ENCODE peak calls at places on chromosomes 5 and 9, in seven cellular contexts. One of them, this sample, is unnamed.
A peak's percentile ranks its signal among the peaks of the same experiment; 100 is the strongest.

GRCh38 chr9:101429736-101430135 is 5.8 kb downstream of the ALDOB start:
- DNase-seq in spleen: no peak
- DNase-seq in colonic mucosa: no peak
- DNase-seq in brain microvascular endothelial cell: no peak
- DNase-seq in Panc1: no peak
- DNase-seq in lung: no peak
- DNase-seq in tibial artery: no peak
- DNase-seq in this sample: no peak

GRCh38 chr9:21770877-21771560 is 31.4 kb upstream of the MTAP start:
- DNase-seq in spleen: no peak
- DNase-seq in colonic mucosa: no peak
- DNase-seq in brain microvascular endothelial cell: peak; percentile 80
- DNase-seq in Panc1: no peak
- DNase-seq in lung: no peak
- DNase-seq in tibial artery: no peak
- DNase-seq in this sample: no peak

GRCh38 chr9:69317894-69318293 is 7.1 kb upstream of the ENTREP1 start:
- DNase-seq in spleen: no peak
- DNase-seq in colonic mucosa: no peak
- DNase-seq in brain microvascular endothelial cell: no peak
- DNase-seq in Panc1: no peak
- DNase-seq in lung: no peak
- DNase-seq in tibial artery: no peak
- DNase-seq in this sample: no peak

GRCh38 chr9:89407070-89407469 is 88.8 kb downstream of the SECISBP2 start:
- DNase-seq in spleen: no peak
- DNase-seq in colonic mucosa: no peak
- DNase-seq in brain microvascular endothelial cell: no peak
- DNase-seq in Panc1: no peak
- DNase-seq in lung: no peak
- DNase-seq in tibial artery: no peak
- DNase-seq in this sample: no peak

GRCh38 chr9:113151696-113152630 is 1.2 kb downstream of the SLC31A2 start:
- DNase-seq in spleen: no peak
- DNase-seq in colonic mucosa: no peak
- DNase-seq in brain microvascular endothelial cell: no peak
- DNase-seq in Panc1: no peak
- DNase-seq in lung: no peak
- DNase-seq in tibial artery: peak; percentile 39
- DNase-seq in this sample: no peak

GRCh38 chr9:35103660-35104191 is 795 bp upstream of the STOML2 start:
- DNase-seq in spleen: no peak
- DNase-seq in colonic mucosa: no peak
- DNase-seq in brain microvascular endothelial cell: no peak
- DNase-seq in Panc1: no peak
- DNase-seq in lung: no peak
- DNase-seq in tibial artery: no peak
- DNase-seq in this sample: no peak

GRCh38 chr5:16791036-16791705 is 144.9 kb downstream of the MYO10 start:
- DNase-seq in spleen: no peak
- DNase-seq in colonic mucosa: peak; percentile 57
- DNase-seq in brain microvascular endothelial cell: peak; percentile 53
- DNase-seq in Panc1: peak; percentile 62
- DNase-seq in lung: no peak
- DNase-seq in tibial artery: no peak
- DNase-seq in this sample: no peak

GRCh38 chr9:129696803-129697110 is 31.3 kb downstream of the PRRX2 start:
- DNase-seq in spleen: no peak
- DNase-seq in colonic mucosa: no peak
- DNase-seq in brain microvascular endothelial cell: no peak
- DNase-seq in Panc1: no peak
- DNase-seq in lung: no peak
- DNase-seq in tibial artery: no peak
- DNase-seq in this sample: no peak

GRCh38 chr9:136329211-136329627 is 1.9 kb downstream of the GPSM1 start:
- DNase-seq in spleen: no peak
- DNase-seq in colonic mucosa: no peak
- DNase-seq in brain microvascular endothelial cell: no peak
- DNase-seq in Panc1: no peak
- DNase-seq in lung: no peak
- DNase-seq in tibial artery: no peak
- DNase-seq in this sample: no peak

GRCh38 chr5:90548069-90548593 is 10.5 kb upstream of the ADGRV1 start:
- DNase-seq in spleen: no peak
- DNase-seq in colonic mucosa: peak; percentile 79
- DNase-seq in brain microvascular endothelial cell: peak; percentile 14
- DNase-seq in Panc1: no peak
- DNase-seq in lung: peak; percentile 78
- DNase-seq in tibial artery: no peak
- DNase-seq in this sample: no peak

GRCh38 chr5:84430863-84431663 is 46.4 kb upstream of the EDIL3 start:
- DNase-seq in spleen: no peak
- DNase-seq in colonic mucosa: no peak
- DNase-seq in brain microvascular endothelial cell: no peak
- DNase-seq in Panc1: no peak
- DNase-seq in lung: no peak
- DNase-seq in tibial artery: no peak
- DNase-seq in this sample: no peak

GRCh38 chr9:71210326-71210725 is 88.9 kb upstream of the TRPM3 start:
- DNase-seq in spleen: no peak
- DNase-seq in colonic mucosa: no peak
- DNase-seq in brain microvascular endothelial cell: no peak
- DNase-seq in Panc1: no peak
- DNase-seq in lung: no peak
- DNase-seq in tibial artery: no peak
- DNase-seq in this sample: no peak

GRCh38 chr9:107174441-107174840 is 108.6 kb upstream of the RAD23B start:
- DNase-seq in spleen: no peak
- DNase-seq in colonic mucosa: no peak
- DNase-seq in brain microvascular endothelial cell: peak; percentile 20
- DNase-seq in Panc1: no peak
- DNase-seq in lung: no peak
- DNase-seq in tibial artery: no peak
- DNase-seq in this sample: no peak

GRCh38 chr9:20292002-20292401 is 330.3 kb downstream of the MLLT3 start:
- DNase-seq in spleen: no peak
- DNase-seq in colonic mucosa: no peak
- DNase-seq in brain microvascular endothelial cell: peak; percentile 22
- DNase-seq in Panc1: no peak
- DNase-seq in lung: no peak
- DNase-seq in tibial artery: no peak
- DNase-seq in this sample: no peak

GRCh38 chr9:36141288-36141687 is 4.8 kb downstream of the GLIPR2 start:
- DNase-seq in spleen: peak; percentile 74
- DNase-seq in colonic mucosa: no peak
- DNase-seq in brain microvascular endothelial cell: no peak
- DNase-seq in Panc1: no peak
- DNase-seq in lung: no peak
- DNase-seq in tibial artery: no peak
- DNase-seq in this sample: no peak

GRCh38 chr5:157248771-157249475 is 17.0 kb upstream of the CYFIP2 start:
- DNase-seq in spleen: no peak
- DNase-seq in colonic mucosa: peak; percentile 49
- DNase-seq in brain microvascular endothelial cell: no peak
- DNase-seq in Panc1: no peak
- DNase-seq in lung: no peak
- DNase-seq in tibial artery: no peak
- DNase-seq in this sample: no peak

GRCh38 chr5:157247267-157247666 is 18.7 kb upstream of the CYFIP2 start:
- DNase-seq in spleen: no peak
- DNase-seq in colonic mucosa: no peak
- DNase-seq in brain microvascular endothelial cell: no peak
- DNase-seq in Panc1: no peak
- DNase-seq in lung: no peak
- DNase-seq in tibial artery: no peak
- DNase-seq in this sample: no peak

GRCh38 chr5:157253547-157253946 is 12.4 kb upstream of the CYFIP2 start:
- DNase-seq in spleen: no peak
- DNase-seq in colonic mucosa: peak; percentile 59
- DNase-seq in brain microvascular endothelial cell: peak; percentile 55
- DNase-seq in Panc1: peak; percentile 39
- DNase-seq in lung: peak; percentile 55
- DNase-seq in tibial artery: peak; percentile 42
- DNase-seq in this sample: no peak

GRCh38 chr5:157258450-157258849 is 7.5 kb upstream of the CYFIP2 start:
- DNase-seq in spleen: no peak
- DNase-seq in colonic mucosa: no peak
- DNase-seq in brain microvascular endothelial cell: no peak
- DNase-seq in Panc1: no peak
- DNase-seq in lung: no peak
- DNase-seq in tibial artery: no peak
- DNase-seq in this sample: no peak

GRCh38 chr5:157252741-157253465 is 13.0 kb upstream of the CYFIP2 start:
- DNase-seq in spleen: peak; percentile 80
- DNase-seq in colonic mucosa: no peak
- DNase-seq in brain microvascular endothelial cell: peak; percentile 44
- DNase-seq in Panc1: no peak
- DNase-seq in lung: no peak
- DNase-seq in tibial artery: no peak
- DNase-seq in this sample: no peak
- H3K4me3 ChIP-seq in spleen: no peak overlapping the region
- H3K4me3 ChIP-seq in colonic mucosa: no peak overlapping the region
- H3K4me3 ChIP-seq in brain microvascular endothelial cell: no peak overlapping the region
- H3K4me3 ChIP-seq in Panc1: no peak overlapping the region
- H3K4me3 ChIP-seq in lung: no peak overlapping the region
- H3K4me3 ChIP-seq in tibial artery: no peak overlapping the region
- H3K4me3 ChIP-seq in this sample: peak overlapping the region; percentile 34

GRCh38 chr9:2765250-2765880 is 48.1 kb downstream of the KCNV2 start:
- DNase-seq in spleen: no peak
- DNase-seq in colonic mucosa: no peak
- DNase-seq in brain microvascular endothelial cell: no peak
- DNase-seq in Panc1: no peak
- DNase-seq in lung: no peak
- DNase-seq in tibial artery: no peak
- DNase-seq in this sample: no peak
- TF ChIP-seq CTCF in spleen: no peak
- TF ChIP-seq CTCF in colonic mucosa: no peak
- TF ChIP-seq CTCF in brain microvascular endothelial cell: no peak
- TF ChIP-seq CTCF in Panc1: no peak
- TF ChIP-seq CTCF in lung: no peak
- TF ChIP-seq CTCF in tibial artery: no peak
- TF ChIP-seq CTCF in this sample: no peak

GRCh38 chr5:131209175-131209505 is 38.4 kb downstream of the LYRM7 start:
- DNase-seq in spleen: no peak
- DNase-seq in colonic mucosa: no peak
- DNase-seq in brain microvascular endothelial cell: no peak
- DNase-seq in Panc1: no peak
- DNase-seq in lung: no peak
- DNase-seq in tibial artery: no peak
- DNase-seq in this sample: no peak

GRCh38 chr5:131214828-131215227 is 44.1 kb downstream of the LYRM7 start:
- DNase-seq in spleen: no peak
- DNase-seq in colonic mucosa: no peak
- DNase-seq in brain microvascular endothelial cell: no peak
- DNase-seq in Panc1: no peak
- DNase-seq in lung: no peak
- DNase-seq in tibial artery: no peak
- DNase-seq in this sample: no peak

GRCh38 chr5:131212471-131213021 is 41.8 kb downstream of the LYRM7 start:
- DNase-seq in spleen: no peak
- DNase-seq in colonic mucosa: no peak
- DNase-seq in brain microvascular endothelial cell: no peak
- DNase-seq in Panc1: no peak
- DNase-seq in lung: no peak
- DNase-seq in tibial artery: no peak
- DNase-seq in this sample: peak; percentile 74

GRCh38 chr5:131209506-131210191 is 38.9 kb downstream of the LYRM7 start:
- DNase-seq in spleen: no peak
- DNase-seq in colonic mucosa: peak; percentile 46
- DNase-seq in brain microvascular endothelial cell: no peak
- DNase-seq in Panc1: no peak
- DNase-seq in lung: no peak
- DNase-seq in tibial artery: no peak
- DNase-seq in this sample: peak; percentile 81

DNA sequence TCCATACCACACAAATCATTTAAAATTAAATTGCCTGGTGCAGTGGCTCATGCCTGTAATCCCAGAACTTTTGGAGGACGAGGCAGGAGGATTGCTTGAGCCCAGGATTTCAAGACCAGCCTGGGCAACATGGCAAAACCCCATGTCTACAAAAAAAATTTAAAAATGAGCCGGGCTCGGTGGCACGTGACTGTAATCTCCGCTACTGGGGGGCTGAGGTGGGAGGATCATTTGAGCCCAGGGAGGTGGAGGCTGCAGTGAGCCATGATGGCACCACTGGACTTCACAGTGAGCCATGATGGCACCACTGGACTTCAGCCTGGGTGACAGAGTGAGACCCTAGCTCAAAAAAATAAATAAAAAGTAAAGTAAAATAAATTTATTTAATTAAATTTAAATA is 40.9 kb downstream of the LYRM7 start:
- DNase-seq in spleen: no peak
- DNase-seq in colonic mucosa: no peak
- DNase-seq in brain microvascular endothelial cell: no peak
- DNase-seq in Panc1: no peak
- DNase-seq in lung: no peak
- DNase-seq in tibial artery: no peak
- DNase-seq in this sample: no peak
- H3K4me3 ChIP-seq in spleen: peak overlapping the region; percentile 16
- H3K4me3 ChIP-seq in colonic mucosa: no peak overlapping the region
- H3K4me3 ChIP-seq in brain microvascular endothelial cell: no peak overlapping the region
- H3K4me3 ChIP-seq in Panc1: no peak overlapping the region
- H3K4me3 ChIP-seq in lung: no peak overlapping the region
- H3K4me3 ChIP-seq in tibial artery: no peak overlapping the region
- H3K4me3 ChIP-seq in this sample: peak overlapping the region; percentile 42

GRCh38 chr5:155620819-155621410 is 607.4 kb downstream of the KIF4B start:
- DNase-seq in spleen: no peak
- DNase-seq in colonic mucosa: no peak
- DNase-seq in brain microvascular endothelial cell: no peak
- DNase-seq in Panc1: no peak
- DNase-seq in lung: no peak
- DNase-seq in tibial artery: no peak
- DNase-seq in this sample: no peak

GRCh38 chr5:155616779-155617392 is 603.3 kb downstream of the KIF4B start:
- DNase-seq in spleen: no peak
- DNase-seq in colonic mucosa: peak; percentile 66
- DNase-seq in brain microvascular endothelial cell: no peak
- DNase-seq in Panc1: no peak
- DNase-seq in lung: no peak
- DNase-seq in tibial artery: peak; percentile 23
- DNase-seq in this sample: peak; percentile 4
- TF ChIP-seq CTCF in spleen: no peak
- TF ChIP-seq CTCF in colonic mucosa: peak; percentile 72
- TF ChIP-seq CTCF in brain microvascular endothelial cell: peak; percentile 25
- TF ChIP-seq CTCF in Panc1: peak; percentile 78
- TF ChIP-seq CTCF in lung: no peak
- TF ChIP-seq CTCF in tibial artery: peak; percentile 38
- TF ChIP-seq CTCF in this sample: peak; percentile 80

This sample was measured in GM12864.